ENCODE peak calls at places on chromosomes 6 and 20, in ten cellular contexts. One of them, this sample, is unnamed.

GRCh38 chr6:128327890-128328289 is 192.5 kb downstream of the PTPRK start:
- DNase-seq in IMR-90: peak
- DNase-seq in spleen: no peak
- DNase-seq in mammary epithelial cell: no peak
- DNase-seq in colonic mucosa: no peak
- DNase-seq in sigmoid colon: no peak
- DNase-seq in neural progenitor cell: peak
- DNase-seq in astrocyte: no peak
- DNase-seq in CD8-positive, alpha-beta T cell: no peak
- DNase-seq in lower lobe of right lung: no peak
- DNase-seq in this sample: no peak

GRCh38 chr6:439681-440167 is 48.2 kb downstream of the IRF4 start:
- DNase-seq in IMR-90: no peak
- DNase-seq in spleen: no peak
- DNase-seq in mammary epithelial cell: no peak
- DNase-seq in colonic mucosa: no peak
- DNase-seq in sigmoid colon: no peak
- DNase-seq in neural progenitor cell: no peak
- DNase-seq in astrocyte: no peak
- DNase-seq in CD8-positive, alpha-beta T cell: no peak
- DNase-seq in lower lobe of right lung: no peak
- DNase-seq in this sample: no peak

GRCh38 chr6:153563001-153563400 is 431.9 kb upstream of the RGS17 start:
- DNase-seq in IMR-90: no peak
- DNase-seq in spleen: no peak
- DNase-seq in mammary epithelial cell: no peak
- DNase-seq in colonic mucosa: no peak
- DNase-seq in sigmoid colon: no peak
- DNase-seq in neural progenitor cell: no peak
- DNase-seq in astrocyte: no peak
- DNase-seq in CD8-positive, alpha-beta T cell: no peak
- DNase-seq in lower lobe of right lung: no peak
- DNase-seq in this sample: no peak

GRCh38 chr6:133892444-133893323 is 3.8 kb downstream of the TCF21 start:
- DNase-seq in IMR-90: peak
- DNase-seq in spleen: no peak
- DNase-seq in mammary epithelial cell: no peak
- DNase-seq in colonic mucosa: no peak
- DNase-seq in sigmoid colon: no peak
- DNase-seq in neural progenitor cell: peak
- DNase-seq in astrocyte: no peak
- DNase-seq in CD8-positive, alpha-beta T cell: no peak
- DNase-seq in lower lobe of right lung: no peak
- DNase-seq in this sample: no peak

GRCh38 chr20:57619053-57619831 is 984 bp downstream of the ZBP1 start:
- DNase-seq in IMR-90: no peak
- DNase-seq in spleen: peak
- DNase-seq in mammary epithelial cell: no peak
- DNase-seq in colonic mucosa: peak
- DNase-seq in sigmoid colon: no peak
- DNase-seq in neural progenitor cell: no peak
- DNase-seq in astrocyte: no peak
- DNase-seq in CD8-positive, alpha-beta T cell: peak
- DNase-seq in lower lobe of right lung: peak
- DNase-seq in this sample: no peak

GRCh38 chr20:14992071-14992654 is 654.8 kb upstream of the FLRT3 start:
- DNase-seq in IMR-90: no peak
- DNase-seq in spleen: no peak
- DNase-seq in mammary epithelial cell: peak
- DNase-seq in colonic mucosa: no peak
- DNase-seq in sigmoid colon: no peak
- DNase-seq in neural progenitor cell: no peak
- DNase-seq in astrocyte: peak
- DNase-seq in CD8-positive, alpha-beta T cell: no peak
- DNase-seq in lower lobe of right lung: no peak
- DNase-seq in this sample: no peak

GRCh38 chr6:50884364-50884763 is 65.7 kb downstream of the TFAP2B start:
- DNase-seq in IMR-90: no peak
- DNase-seq in spleen: no peak
- DNase-seq in mammary epithelial cell: no peak
- DNase-seq in colonic mucosa: no peak
- DNase-seq in sigmoid colon: no peak
- DNase-seq in neural progenitor cell: no peak
- DNase-seq in astrocyte: no peak
- DNase-seq in CD8-positive, alpha-beta T cell: no peak
- DNase-seq in lower lobe of right lung: no peak
- DNase-seq in this sample: no peak

GRCh38 chr6:170227996-170228550 is 62.8 kb downstream of the DLL1 start:
- DNase-seq in IMR-90: no peak
- DNase-seq in spleen: peak
- DNase-seq in mammary epithelial cell: no peak
- DNase-seq in colonic mucosa: no peak
- DNase-seq in sigmoid colon: no peak
- DNase-seq in neural progenitor cell: no peak
- DNase-seq in astrocyte: no peak
- DNase-seq in CD8-positive, alpha-beta T cell: no peak
- DNase-seq in lower lobe of right lung: no peak
- DNase-seq in this sample: no peak

GRCh38 chr6:2534406-2535139 is 216.1 kb downstream of the MYLK4 start:
- DNase-seq in IMR-90: no peak
- DNase-seq in spleen: no peak
- DNase-seq in mammary epithelial cell: no peak
- DNase-seq in colonic mucosa: no peak
- DNase-seq in sigmoid colon: no peak
- DNase-seq in neural progenitor cell: no peak
- DNase-seq in astrocyte: no peak
- DNase-seq in CD8-positive, alpha-beta T cell: no peak
- DNase-seq in lower lobe of right lung: no peak
- DNase-seq in this sample: no peak

GRCh38 chr6:29014729-29015608 is 9.9 kb upstream of the ZNF311 start:
- DNase-seq in IMR-90: no peak
- DNase-seq in spleen: no peak
- DNase-seq in mammary epithelial cell: peak
- DNase-seq in colonic mucosa: no peak
- DNase-seq in sigmoid colon: no peak
- DNase-seq in neural progenitor cell: no peak
- DNase-seq in astrocyte: peak
- DNase-seq in CD8-positive, alpha-beta T cell: peak
- DNase-seq in lower lobe of right lung: no peak
- DNase-seq in this sample: no peak

GRCh38 chr6:163298079-163298807 is 116.3 kb upstream of the QKI start:
- DNase-seq in IMR-90: no peak
- DNase-seq in spleen: no peak
- DNase-seq in mammary epithelial cell: no peak
- DNase-seq in colonic mucosa: no peak
- DNase-seq in sigmoid colon: no peak
- DNase-seq in neural progenitor cell: no peak
- DNase-seq in astrocyte: peak
- DNase-seq in CD8-positive, alpha-beta T cell: no peak
- DNase-seq in lower lobe of right lung: no peak
- DNase-seq in this sample: no peak

GRCh38 chr6:163296835-163297519 is 117.5 kb upstream of the QKI start:
- DNase-seq in IMR-90: no peak
- DNase-seq in spleen: no peak
- DNase-seq in mammary epithelial cell: no peak
- DNase-seq in colonic mucosa: no peak
- DNase-seq in sigmoid colon: no peak
- DNase-seq in neural progenitor cell: no peak
- DNase-seq in astrocyte: peak
- DNase-seq in CD8-positive, alpha-beta T cell: no peak
- DNase-seq in lower lobe of right lung: no peak
- DNase-seq in this sample: no peak

GRCh38 chr6:163301721-163302635 is 112.5 kb upstream of the QKI start:
- DNase-seq in IMR-90: no peak
- DNase-seq in spleen: no peak
- DNase-seq in mammary epithelial cell: no peak
- DNase-seq in colonic mucosa: no peak
- DNase-seq in sigmoid colon: no peak
- DNase-seq in neural progenitor cell: peak
- DNase-seq in astrocyte: no peak
- DNase-seq in CD8-positive, alpha-beta T cell: no peak
- DNase-seq in lower lobe of right lung: no peak
- DNase-seq in this sample: no peak

GRCh38 chr6:163302747-163303146 is 111.8 kb upstream of the QKI start:
- DNase-seq in IMR-90: no peak
- DNase-seq in spleen: no peak
- DNase-seq in mammary epithelial cell: no peak
- DNase-seq in colonic mucosa: no peak
- DNase-seq in sigmoid colon: no peak
- DNase-seq in neural progenitor cell: no peak
- DNase-seq in astrocyte: peak
- DNase-seq in CD8-positive, alpha-beta T cell: no peak
- DNase-seq in lower lobe of right lung: no peak
- DNase-seq in this sample: no peak

DNA sequence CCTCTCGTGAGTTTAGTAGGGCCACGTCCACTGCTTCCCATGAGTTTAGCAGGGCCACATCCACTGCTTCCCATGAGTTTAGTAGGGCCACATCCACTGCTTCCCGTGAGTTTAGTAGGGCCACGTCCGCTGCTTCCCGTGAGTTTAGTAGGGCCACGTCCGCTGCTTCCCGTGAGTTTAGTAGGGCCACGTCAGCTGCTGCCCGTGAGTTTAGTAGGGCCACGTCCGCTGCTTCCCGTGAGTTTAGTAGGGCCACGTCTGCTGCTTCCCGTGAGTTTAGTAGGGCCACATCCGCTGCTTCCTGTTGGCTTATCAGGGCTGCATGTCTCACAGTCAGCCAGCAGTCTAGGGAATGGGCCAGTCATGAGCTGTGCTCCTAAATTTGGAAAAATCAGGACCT is 113.7 kb upstream of the QKI start:
- DNase-seq in IMR-90: no peak
- DNase-seq in spleen: no peak
- DNase-seq in mammary epithelial cell: no peak
- DNase-seq in colonic mucosa: no peak
- DNase-seq in sigmoid colon: no peak
- DNase-seq in neural progenitor cell: no peak
- DNase-seq in astrocyte: no peak
- DNase-seq in CD8-positive, alpha-beta T cell: no peak
- DNase-seq in lower lobe of right lung: no peak
- DNase-seq in this sample: no peak
- TF ChIP-seq CTCF in IMR-90: no peak
- TF ChIP-seq CTCF in spleen: no peak
- TF ChIP-seq CTCF in mammary epithelial cell: no peak
- TF ChIP-seq CTCF in colonic mucosa: no peak
- TF ChIP-seq CTCF in sigmoid colon: no peak
- TF ChIP-seq CTCF in neural progenitor cell: no peak
- TF ChIP-seq CTCF in astrocyte: no peak
- TF ChIP-seq CTCF in CD8-positive, alpha-beta T cell: no peak
- TF ChIP-seq CTCF in lower lobe of right lung: no peak
- TF ChIP-seq CTCF in this sample: no peak

GRCh38 chr6:149845549-149845948 is 18.6 kb downstream of the LRP11 start:
- DNase-seq in IMR-90: no peak
- DNase-seq in spleen: no peak
- DNase-seq in mammary epithelial cell: no peak
- DNase-seq in colonic mucosa: no peak
- DNase-seq in sigmoid colon: no peak
- DNase-seq in neural progenitor cell: no peak
- DNase-seq in astrocyte: no peak
- DNase-seq in CD8-positive, alpha-beta T cell: no peak
- DNase-seq in lower lobe of right lung: no peak
- DNase-seq in this sample: no peak
- H3K27ac ChIP-seq in IMR-90: no peak
- H3K27ac ChIP-seq in spleen: no peak
- H3K27ac ChIP-seq in mammary epithelial cell: no peak
- H3K27ac ChIP-seq in colonic mucosa: no peak
- H3K27ac ChIP-seq in sigmoid colon: no peak
- H3K27ac ChIP-seq in neural progenitor cell: no peak
- H3K27ac ChIP-seq in astrocyte: peak
- H3K27ac ChIP-seq in CD8-positive, alpha-beta T cell: no peak
- H3K27ac ChIP-seq in lower lobe of right lung: no peak
- H3K27ac ChIP-seq in this sample: peak

DNA sequence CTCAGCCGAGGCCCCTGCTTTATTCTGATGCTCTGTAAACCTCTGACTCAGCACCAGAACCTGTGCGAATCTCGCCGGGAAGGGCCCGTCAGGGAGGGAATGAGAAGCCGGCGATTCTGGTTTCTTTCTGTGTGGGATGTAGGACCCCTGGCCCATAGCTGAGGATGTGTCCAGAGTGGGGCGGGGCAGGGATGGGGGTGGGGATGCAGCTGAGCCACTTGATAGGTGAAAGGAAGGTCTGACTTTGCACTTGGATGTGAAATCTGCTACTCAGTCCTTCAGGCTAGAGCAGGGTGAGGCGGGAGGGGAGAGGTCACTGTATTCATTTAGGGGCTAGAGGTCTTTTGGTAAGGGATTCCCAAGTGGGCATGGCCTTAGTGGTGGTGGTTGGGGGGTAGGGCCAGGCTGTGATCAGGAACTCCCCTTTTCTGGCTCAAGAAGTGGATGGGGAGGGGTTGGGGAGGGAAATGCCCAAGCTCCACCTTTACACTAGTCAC is 2.3 kb downstream of the TOX2 start:
- DNase-seq in IMR-90: peak
- DNase-seq in spleen: no peak
- DNase-seq in mammary epithelial cell: no peak
- DNase-seq in colonic mucosa: no peak
- DNase-seq in sigmoid colon: no peak
- DNase-seq in neural progenitor cell: no peak
- DNase-seq in astrocyte: peak
- DNase-seq in CD8-positive, alpha-beta T cell: no peak
- DNase-seq in lower lobe of right lung: no peak
- DNase-seq in this sample: no peak
- H3K4me3 ChIP-seq in IMR-90: peak
- H3K4me3 ChIP-seq in spleen: no peak
- H3K4me3 ChIP-seq in mammary epithelial cell: no peak
- H3K4me3 ChIP-seq in colonic mucosa: no peak
- H3K4me3 ChIP-seq in sigmoid colon: no peak
- H3K4me3 ChIP-seq in neural progenitor cell: no peak
- H3K4me3 ChIP-seq in astrocyte: peak
- H3K4me3 ChIP-seq in CD8-positive, alpha-beta T cell: no peak
- H3K4me3 ChIP-seq in lower lobe of right lung: peak
- H3K4me3 ChIP-seq in this sample: peak

GRCh38 chr6:168032383-168032760 is 34.9 kb downstream of the KIF25 start:
- DNase-seq in IMR-90: peak
- DNase-seq in spleen: peak
- DNase-seq in mammary epithelial cell: peak
- DNase-seq in colonic mucosa: peak
- DNase-seq in sigmoid colon: no peak
- DNase-seq in neural progenitor cell: peak
- DNase-seq in astrocyte: peak
- DNase-seq in CD8-positive, alpha-beta T cell: no peak
- DNase-seq in lower lobe of right lung: no peak
- DNase-seq in this sample: no peak
- TF ChIP-seq CTCF in IMR-90: peak
- TF ChIP-seq CTCF in spleen: no peak
- TF ChIP-seq CTCF in mammary epithelial cell: peak
- TF ChIP-seq CTCF in colonic mucosa: no peak
- TF ChIP-seq CTCF in sigmoid colon: no peak
- TF ChIP-seq CTCF in neural progenitor cell: no peak
- TF ChIP-seq CTCF in astrocyte: peak
- TF ChIP-seq CTCF in CD8-positive, alpha-beta T cell: no peak
- TF ChIP-seq CTCF in lower lobe of right lung: no peak
- TF ChIP-seq CTCF in this sample: no peak

This sample was measured in dorsolateral prefrontal cortex.